ENCODE peak calls at places on chromosomes 7 and 10, in nine cellular contexts. One of them, this sample, is unnamed. For H3K4me1, the result is how much of the 10 kb centered on the place peaks cover.

GRCh38 chr10:31745612-31746376 is 182.8 kb downstream of the ARHGAP12 start:
- DNase-seq in psoas muscle: no peak
- DNase-seq in NT2/D1: no peak
- DNase-seq in body of pancreas: no peak
- DNase-seq in left ventricle myocardium inferior: no peak
- DNase-seq in mesendoderm: no peak
- DNase-seq in fibroblast of lung: peak
- DNase-seq in sigmoid colon: no peak
- DNase-seq in kidney: no peak
- DNase-seq in this sample: no peak

GRCh38 chr10:112359606-112360307 is 14.2 kb upstream of the ACSL5 start:
- DNase-seq in psoas muscle: no peak
- DNase-seq in NT2/D1: no peak
- DNase-seq in body of pancreas: no peak
- DNase-seq in left ventricle myocardium inferior: no peak
- DNase-seq in mesendoderm: no peak
- DNase-seq in fibroblast of lung: no peak
- DNase-seq in sigmoid colon: no peak
- DNase-seq in kidney: no peak
- DNase-seq in this sample: no peak

GRCh38 chr10:109977382-109977806 is 30.4 kb upstream of the ADD3 start:
- DNase-seq in psoas muscle: no peak
- DNase-seq in NT2/D1: no peak
- DNase-seq in body of pancreas: peak
- DNase-seq in left ventricle myocardium inferior: no peak
- DNase-seq in mesendoderm: no peak
- DNase-seq in fibroblast of lung: no peak
- DNase-seq in sigmoid colon: no peak
- DNase-seq in kidney: no peak
- DNase-seq in this sample: peak

GRCh38 chr10:12577610-12578009 is 228.3 kb downstream of the CAMK1D start:
- DNase-seq in psoas muscle: no peak
- DNase-seq in NT2/D1: no peak
- DNase-seq in body of pancreas: no peak
- DNase-seq in left ventricle myocardium inferior: no peak
- DNase-seq in mesendoderm: no peak
- DNase-seq in fibroblast of lung: no peak
- DNase-seq in sigmoid colon: peak
- DNase-seq in kidney: no peak
- DNase-seq in this sample: no peak

GRCh38 chr7:148722340-148723165 is 23.9 kb downstream of the CUL1 start:
- DNase-seq in psoas muscle: no peak
- DNase-seq in NT2/D1: no peak
- DNase-seq in body of pancreas: peak
- DNase-seq in left ventricle myocardium inferior: peak
- DNase-seq in mesendoderm: no peak
- DNase-seq in fibroblast of lung: no peak
- DNase-seq in sigmoid colon: no peak
- DNase-seq in kidney: no peak
- DNase-seq in this sample: no peak

GRCh38 chr10:25125151-25125550 is 49.6 kb upstream of the GPR158 start:
- DNase-seq in psoas muscle: no peak
- DNase-seq in NT2/D1: peak
- DNase-seq in body of pancreas: no peak
- DNase-seq in left ventricle myocardium inferior: no peak
- DNase-seq in mesendoderm: peak
- DNase-seq in fibroblast of lung: no peak
- DNase-seq in sigmoid colon: no peak
- DNase-seq in kidney: no peak
- DNase-seq in this sample: no peak

GRCh38 chr7:50321678-50322077 is 17.2 kb downstream of the IKZF1 start:
- DNase-seq in psoas muscle: no peak
- DNase-seq in NT2/D1: no peak
- DNase-seq in body of pancreas: no peak
- DNase-seq in left ventricle myocardium inferior: no peak
- DNase-seq in mesendoderm: no peak
- DNase-seq in fibroblast of lung: no peak
- DNase-seq in sigmoid colon: no peak
- DNase-seq in kidney: no peak
- DNase-seq in this sample: no peak

GRCh38 chr10:128161031-128161430 is 34.8 kb upstream of the MKI67 start:
- DNase-seq in psoas muscle: no peak
- DNase-seq in NT2/D1: no peak
- DNase-seq in body of pancreas: no peak
- DNase-seq in left ventricle myocardium inferior: no peak
- DNase-seq in mesendoderm: no peak
- DNase-seq in fibroblast of lung: no peak
- DNase-seq in sigmoid colon: no peak
- DNase-seq in kidney: no peak
- DNase-seq in this sample: no peak

GRCh38 chr7:8125680-8126444 is 136.1 kb downstream of the ICA1 start:
- DNase-seq in psoas muscle: no peak
- DNase-seq in NT2/D1: no peak
- DNase-seq in body of pancreas: no peak
- DNase-seq in left ventricle myocardium inferior: no peak
- DNase-seq in mesendoderm: no peak
- DNase-seq in fibroblast of lung: no peak
- DNase-seq in sigmoid colon: no peak
- DNase-seq in kidney: peak
- DNase-seq in this sample: peak

GRCh38 chr10:35423505-35424306 is 87.4 kb downstream of the CCNY start:
- DNase-seq in psoas muscle: no peak
- DNase-seq in NT2/D1: no peak
- DNase-seq in body of pancreas: no peak
- DNase-seq in left ventricle myocardium inferior: no peak
- DNase-seq in mesendoderm: no peak
- DNase-seq in fibroblast of lung: no peak
- DNase-seq in sigmoid colon: no peak
- DNase-seq in kidney: no peak
- DNase-seq in this sample: no peak

GRCh38 chr10:35422236-35422635 is 85.9 kb downstream of the CCNY start:
- DNase-seq in psoas muscle: no peak
- DNase-seq in NT2/D1: no peak
- DNase-seq in body of pancreas: no peak
- DNase-seq in left ventricle myocardium inferior: no peak
- DNase-seq in mesendoderm: no peak
- DNase-seq in fibroblast of lung: no peak
- DNase-seq in sigmoid colon: no peak
- DNase-seq in kidney: no peak
- DNase-seq in this sample: no peak

GRCh38 chr10:35421553-35422178 is 85.4 kb downstream of the CCNY start:
- DNase-seq in psoas muscle: no peak
- DNase-seq in NT2/D1: no peak
- DNase-seq in body of pancreas: no peak
- DNase-seq in left ventricle myocardium inferior: no peak
- DNase-seq in mesendoderm: peak
- DNase-seq in fibroblast of lung: peak
- DNase-seq in sigmoid colon: peak
- DNase-seq in kidney: no peak
- DNase-seq in this sample: no peak

GRCh38 chr10:35420044-35420443 is 83.7 kb downstream of the CCNY start:
- DNase-seq in psoas muscle: no peak
- DNase-seq in NT2/D1: no peak
- DNase-seq in body of pancreas: no peak
- DNase-seq in left ventricle myocardium inferior: no peak
- DNase-seq in mesendoderm: no peak
- DNase-seq in fibroblast of lung: no peak
- DNase-seq in sigmoid colon: no peak
- DNase-seq in kidney: no peak
- DNase-seq in this sample: no peak

DNA sequence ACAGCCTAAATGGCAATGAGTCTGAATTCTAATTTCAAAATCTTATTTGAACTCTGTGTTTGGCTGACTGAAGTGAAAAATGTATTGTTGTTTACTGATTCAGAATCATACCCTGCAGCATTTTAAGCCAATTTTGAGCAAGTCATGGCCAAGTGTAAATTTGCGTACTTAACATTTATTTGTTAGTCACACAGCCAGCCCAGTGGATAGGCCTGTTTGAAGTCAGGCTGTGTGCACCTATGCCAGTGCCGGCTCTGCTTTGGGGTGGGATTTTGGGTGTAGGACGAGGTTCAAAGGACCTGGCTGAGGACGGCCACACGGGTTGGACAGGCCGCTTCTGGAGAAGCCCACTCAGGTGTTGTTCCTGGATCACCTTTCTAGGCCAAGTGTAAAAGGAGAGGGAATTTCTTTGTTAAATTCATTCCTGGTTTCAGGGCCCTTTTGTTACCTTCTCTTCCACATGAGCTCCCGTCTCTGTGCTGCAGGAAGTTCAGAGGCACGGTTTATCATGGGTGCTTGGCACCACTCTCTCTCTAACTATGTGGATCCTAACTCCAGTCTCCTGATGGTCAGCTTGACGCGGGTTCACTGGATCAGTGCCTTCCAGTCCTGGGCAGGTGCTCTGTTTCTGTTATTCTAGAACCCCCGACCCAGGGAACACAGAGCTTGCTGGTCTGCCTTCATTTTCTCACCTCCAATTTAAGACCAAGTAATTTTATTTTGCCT is 84.7 kb downstream of the CCNY start:
- DNase-seq in psoas muscle: no peak
- DNase-seq in NT2/D1: no peak
- DNase-seq in body of pancreas: no peak
- DNase-seq in left ventricle myocardium inferior: no peak
- DNase-seq in mesendoderm: no peak
- DNase-seq in fibroblast of lung: no peak
- DNase-seq in sigmoid colon: peak
- DNase-seq in kidney: no peak
- DNase-seq in this sample: no peak
- H3K4me1 ChIP-seq in psoas muscle: half or more
- H3K4me1 ChIP-seq in NT2/D1: under half
- H3K4me1 ChIP-seq in body of pancreas: under half
- H3K4me1 ChIP-seq in left ventricle myocardium inferior: half or more
- H3K4me1 ChIP-seq in mesendoderm: under half
- H3K4me1 ChIP-seq in fibroblast of lung: under half
- H3K4me1 ChIP-seq in sigmoid colon: half or more
- H3K4me1 ChIP-seq in kidney: under half
- H3K4me1 ChIP-seq in this sample: under half

DNA sequence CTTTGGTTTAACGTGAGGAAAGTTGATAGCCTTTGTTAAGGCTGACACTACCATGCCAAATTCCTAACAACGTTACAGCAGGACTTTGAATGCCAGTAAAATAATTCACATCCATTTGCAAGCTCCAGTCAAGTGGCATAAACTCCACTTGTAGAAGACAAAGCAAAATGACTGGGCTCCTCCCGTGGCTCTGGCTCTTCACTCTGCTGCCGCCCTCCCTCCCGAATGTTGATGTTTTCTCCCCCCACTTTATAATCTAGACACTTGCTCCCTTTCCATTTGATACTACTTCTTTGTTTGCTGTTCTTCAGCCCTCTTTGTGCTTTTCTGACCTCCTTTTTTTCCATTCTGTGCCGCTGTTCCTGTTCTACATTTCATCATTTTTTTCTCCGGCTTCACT is 22.8 kb upstream of the ITGB8 start:
- DNase-seq in psoas muscle: no peak
- DNase-seq in NT2/D1: peak
- DNase-seq in body of pancreas: no peak
- DNase-seq in left ventricle myocardium inferior: no peak
- DNase-seq in mesendoderm: peak
- DNase-seq in fibroblast of lung: no peak
- DNase-seq in sigmoid colon: no peak
- DNase-seq in kidney: no peak
- DNase-seq in this sample: no peak
- H3K4me3 ChIP-seq in psoas muscle: no peak
- H3K4me3 ChIP-seq in NT2/D1: no peak
- H3K4me3 ChIP-seq in body of pancreas: no peak
- H3K4me3 ChIP-seq in left ventricle myocardium inferior: no peak
- H3K4me3 ChIP-seq in mesendoderm: no peak
- H3K4me3 ChIP-seq in fibroblast of lung: no peak
- H3K4me3 ChIP-seq in sigmoid colon: no peak
- H3K4me3 ChIP-seq in kidney: no peak
- H3K4me3 ChIP-seq in this sample: no peak

DNA sequence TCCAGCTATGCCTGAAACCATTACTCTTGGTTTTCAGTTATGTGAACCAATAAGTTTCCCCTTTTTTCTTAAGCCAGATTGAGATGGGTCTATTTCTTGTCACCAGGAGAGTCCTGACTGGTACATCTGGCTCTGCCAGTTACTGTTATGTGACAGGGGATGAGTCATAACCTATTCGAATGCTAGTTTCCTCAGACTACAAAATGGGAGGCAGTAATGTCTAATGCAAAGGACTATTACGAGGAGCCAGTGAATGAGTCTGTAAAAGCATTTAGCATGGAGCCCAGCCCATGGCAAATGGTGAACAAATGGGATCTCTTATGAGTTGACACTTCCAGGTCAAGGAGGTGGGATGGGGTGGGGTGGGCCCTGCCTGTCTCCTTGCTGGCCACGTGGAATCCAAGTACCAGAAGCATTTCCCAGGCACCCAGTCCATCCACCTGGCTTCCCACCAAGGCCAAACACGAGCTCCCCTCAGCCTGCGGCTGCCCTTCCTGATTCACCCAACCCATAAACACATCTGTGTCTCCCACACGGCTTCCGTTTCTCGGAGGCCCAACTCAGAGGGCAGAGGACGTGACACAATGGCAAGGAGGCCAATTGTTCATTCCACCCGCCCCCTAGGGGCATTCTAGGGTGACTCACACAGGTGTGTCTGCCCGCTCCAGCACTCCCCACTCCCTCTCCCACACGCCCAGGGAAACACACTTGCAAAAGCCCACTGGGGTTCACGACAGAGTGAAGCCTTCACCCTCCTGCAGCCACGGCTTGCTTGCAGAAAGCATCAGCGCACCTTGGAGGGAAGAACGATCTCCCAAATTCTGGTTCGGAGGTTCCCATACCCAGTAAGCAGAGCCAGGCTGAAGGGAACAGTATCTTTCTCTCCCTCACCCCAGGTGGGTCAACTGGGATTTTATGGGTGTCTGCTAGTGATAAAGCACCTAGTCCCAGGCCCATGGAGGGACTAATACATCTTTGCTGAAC is 109.8 kb downstream of the SH3PXD2A start:
- DNase-seq in psoas muscle: peak
- DNase-seq in NT2/D1: no peak
- DNase-seq in body of pancreas: no peak
- DNase-seq in left ventricle myocardium inferior: no peak
- DNase-seq in mesendoderm: peak
- DNase-seq in fibroblast of lung: no peak
- DNase-seq in sigmoid colon: no peak
- DNase-seq in kidney: no peak
- DNase-seq in this sample: peak
- H3K4me1 ChIP-seq in psoas muscle: half or more
- H3K4me1 ChIP-seq in NT2/D1: under half
- H3K4me1 ChIP-seq in body of pancreas: under half
- H3K4me1 ChIP-seq in left ventricle myocardium inferior: half or more
- H3K4me1 ChIP-seq in mesendoderm: under half
- H3K4me1 ChIP-seq in fibroblast of lung: under half
- H3K4me1 ChIP-seq in sigmoid colon: under half
- H3K4me1 ChIP-seq in kidney: under half
- H3K4me1 ChIP-seq in this sample: under half

DNA sequence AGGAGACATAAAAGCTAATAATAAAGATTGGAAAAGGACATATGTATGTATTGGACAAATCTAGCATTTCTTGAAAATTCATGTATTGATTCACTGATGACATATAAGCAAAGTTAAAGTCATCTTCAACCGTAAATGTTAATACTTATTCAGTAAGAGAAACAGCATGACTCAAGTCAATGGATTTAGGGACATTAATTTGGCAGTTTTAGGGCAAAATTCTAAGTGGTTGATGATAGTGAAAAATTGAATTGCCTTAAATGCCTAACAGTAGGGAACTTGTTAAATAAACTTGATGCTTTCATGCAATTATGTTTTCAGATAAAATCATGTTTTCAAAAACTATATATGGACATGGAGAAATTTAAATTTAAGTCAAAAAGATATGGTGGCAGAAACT is 24.9 kb upstream of the ITGB1 start:
- DNase-seq in psoas muscle: no peak
- DNase-seq in NT2/D1: no peak
- DNase-seq in body of pancreas: no peak
- DNase-seq in left ventricle myocardium inferior: no peak
- DNase-seq in mesendoderm: no peak
- DNase-seq in fibroblast of lung: peak
- DNase-seq in sigmoid colon: no peak
- DNase-seq in kidney: no peak
- DNase-seq in this sample: no peak
- H3K4me3 ChIP-seq in psoas muscle: no peak
- H3K4me3 ChIP-seq in NT2/D1: no peak
- H3K4me3 ChIP-seq in body of pancreas: no peak
- H3K4me3 ChIP-seq in left ventricle myocardium inferior: no peak
- H3K4me3 ChIP-seq in mesendoderm: no peak
- H3K4me3 ChIP-seq in fibroblast of lung: no peak
- H3K4me3 ChIP-seq in sigmoid colon: no peak
- H3K4me3 ChIP-seq in kidney: no peak
- H3K4me3 ChIP-seq in this sample: no peak